ENCODE peak calls at places on chromosomes 7 and 10, in nine cellular contexts. V is chondrocyte, Y is cardiac muscle cell, U is RWPE1, Z is PC-3, R is pancreas, S is thoracic aorta, Q is foreskin fibroblast, C is fibroblast of lung. G is an unnamed sample.

GRCh38 chr10:6058677-6059475 is 3.3 kb downstream of the IL2RA start:
- DNase-seq in V (no peak), S (no peak), Y (no peak), U (no peak), Q (no peak), C (no peak), Z (no peak), R (no peak), G (no peak)

GRCh38 chr7:131583430-131583829 is 27.0 kb upstream of the PODXL start:
- DNase-seq in U (no peak), Q (no peak), Z (no peak), S (no peak), Y (no peak), C (no peak), R (no peak), V (no peak), G (no peak)

GRCh38 chr7:727104-727805 is at the start of gene PRKAR1B:
- DNase-seq in Z (peak; percentile 20), R (no peak), C (no peak), U (peak; percentile 49), Y (no peak), S (no peak), V (peak; percentile 58), Q (no peak), G (no peak)

GRCh38 chr10:11386044-11386443 is 225.4 kb downstream of the USP6NL start:
- DNase-seq in V (no peak), Z (no peak), C (no peak), Y (no peak), S (no peak), Q (no peak), U (no peak), R (no peak), G (no peak)

GRCh38 chr7:156969972-156970420 is 20.5 kb downstream of the NOM1 start:
- DNase-seq in C (no peak), S (no peak), V (no peak), Q (no peak), R (no peak), Y (no peak), Z (peak; percentile 54), U (no peak), G (no peak)

GRCh38 chr7:146902728-146903127 is 786.1 kb downstream of the CNTNAP2 start:
- DNase-seq in U (no peak), C (no peak), S (no peak), R (no peak), V (no peak), Q (no peak), Y (no peak), Z (peak; percentile 7), G (no peak)

GRCh38 chr10:32054087-32054486 is 2.1 kb downstream of the KIF5B start:
- DNase-seq in R (peak; percentile 21), Z (peak; percentile 50), Q (peak; percentile 19), U (no peak), C (peak; percentile 79), S (no peak), Y (no peak), V (no peak), G (no peak)

GRCh38 chr7:132618956-132619305 is 42.7 kb upstream of the PLXNA4 start:
- DNase-seq in Y (no peak), Z (peak; percentile 18), C (peak; percentile 80), S (no peak), V (no peak), Q (peak; percentile 23), U (peak; percentile 16), R (no peak), G (no peak)

GRCh38 chr10:46235705-46236536 is 50.9 kb upstream of the ANTXRL start:
- DNase-seq in U (no peak), S (no peak), R (no peak), Q (no peak), C (no peak), Y (no peak), Z (no peak), V (no peak), G (no peak)

GRCh38 chr10:114874827-114875541 is 53.4 kb downstream of the FHIP2A start:
- DNase-seq in U (no peak), S (no peak), Z (no peak), R (no peak), C (peak; percentile 67), Q (peak; percentile 67), Y (peak; percentile 57), V (no peak), G (no peak)

GRCh38 chr7:115410427-115410805 is 488.5 kb downstream of the MDFIC start:
- DNase-seq in Y (no peak), S (no peak), V (no peak), C (no peak), Z (no peak), U (no peak), Q (no peak), R (no peak), G (no peak)

GRCh38 chr7:128697301-128697905 is 25.3 kb downstream of the GARIN1A start:
- DNase-seq in S (no peak), R (peak; percentile 17), U (peak; percentile 44), V (no peak), Z (no peak), C (peak; percentile 73), Y (peak; percentile 61), Q (peak; percentile 47), G (peak; percentile 22)

GRCh38 chr7:31105256-31105950 is 53.3 kb downstream of the ADCYAP1R1 start:
- DNase-seq in U (no peak), Q (no peak), Y (no peak), Z (no peak), C (no peak), R (no peak), V (no peak), S (no peak), G (no peak)

GRCh38 chr10:128927821-128928220 is 539.2 kb upstream of the MGMT start:
- DNase-seq in Z (no peak), Q (no peak), R (peak; percentile 30), S (no peak), Y (no peak), C (no peak), V (no peak), U (no peak), G (no peak)

GRCh38 chr10:17476073-17476472 is 21.7 kb upstream of the ST8SIA6 start:
- DNase-seq in Y (no peak), Q (no peak), C (no peak), U (no peak), V (no peak), S (no peak), Z (no peak), R (no peak), G (no peak)

GRCh38 chr10:132539894-132540293 is 2.3 kb downstream of the INPP5A start:
- DNase-seq in V (no peak), Y (no peak), Q (peak; percentile 64), Z (peak; percentile 60), C (peak; percentile 82), U (no peak), R (no peak), S (no peak), G (no peak)

GRCh38 chr7:107077699-107078516 is 33.4 kb downstream of the PRKAR2B start:
- DNase-seq in R (no peak), C (no peak), U (no peak), S (no peak), Y (no peak), Z (no peak), V (no peak), Q (no peak), G (no peak)

GRCh38 chr7:155921804-155922506 is 109.7 kb upstream of the SHH start:
- DNase-seq in S (no peak), U (peak; percentile 68), Z (peak; percentile 88), Y (no peak), Q (no peak), C (no peak), R (peak; percentile 49), V (no peak), G (no peak)

GRCh38 chr7:1945558-1945957 is 275.5 kb downstream of the ELFN1 start:
- DNase-seq in Q (no peak), R (no peak), S (no peak), Y (no peak), C (no peak), Z (no peak), V (peak; percentile 71), U (no peak), G (no peak)

GRCh38 chr10:84214612-84215235 is 10.6 kb downstream of the LRIT2 start:
- DNase-seq in C (no peak), Y (no peak), S (no peak), Q (no peak), R (no peak), Z (peak; percentile 14), U (no peak), V (no peak), G (no peak)
- TF ChIP-seq CTCF in C (no peak), Y (peak; percentile 41), S (no peak), Q (peak; percentile 9), R (no peak), Z (peak; percentile 46), U (no peak), V (peak; percentile 47), G (no peak)

DNA sequence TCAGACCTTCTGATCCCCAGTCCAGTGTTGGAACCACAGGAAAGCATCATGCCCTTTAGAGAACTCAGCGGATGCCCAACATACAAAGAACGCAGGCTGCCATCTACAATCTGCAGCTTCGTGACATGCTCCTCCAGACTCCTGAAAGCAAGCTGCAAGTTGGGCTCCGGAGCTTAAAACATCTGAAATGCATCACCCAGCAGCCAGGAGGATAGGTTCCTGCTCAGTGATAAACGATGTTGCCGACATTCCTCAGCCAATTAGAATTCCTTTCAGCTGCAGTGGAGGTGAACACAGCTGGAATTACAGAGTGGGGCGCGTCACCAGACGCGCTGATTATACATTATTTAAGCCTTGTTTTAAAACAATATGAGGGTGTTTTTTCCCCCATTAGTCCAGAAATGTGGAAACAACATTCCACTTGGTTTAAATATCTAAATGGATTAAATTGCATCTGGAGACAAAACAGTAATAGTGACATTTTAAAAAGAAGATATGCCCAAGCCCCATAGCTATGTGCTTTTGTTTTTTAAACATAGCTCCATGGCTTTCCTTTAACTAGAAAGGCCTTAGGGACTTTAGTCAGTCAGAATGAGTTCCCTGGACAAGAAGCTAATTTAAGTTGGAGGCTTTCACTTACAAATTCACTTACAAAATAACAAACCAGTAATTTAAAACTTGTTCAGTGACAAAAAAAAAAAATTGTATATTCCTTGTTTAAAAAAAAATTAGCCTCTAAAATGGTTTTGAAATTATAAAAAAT is 6.3 kb downstream of the SMURF1 start:
- DNase-seq in R (no peak), U (no peak), C (peak; percentile 93), S (no peak), Q (peak; percentile 77), Y (peak; percentile 78), V (no peak), Z (no peak), G (no peak)
- TF ChIP-seq CTCF in R (no peak), U (no peak), C (no peak), S (no peak), Q (no peak), Y (no peak), V (peak; percentile 34), Z (no peak), G (no peak)

GRCh38 chr7:51224811-51225581 is 91.6 kb downstream of the COBL start:
- DNase-seq in Y (no peak), C (no peak), Z (peak; percentile 86), S (no peak), V (no peak), R (peak; percentile 67), U (peak; percentile 53), Q (no peak), G (no peak)
- TF ChIP-seq CTCF in Y (no peak), C (no peak), Z (peak; percentile 80), S (no peak), V (peak; percentile 36), R (peak; percentile 33), U (no peak), Q (no peak), G (no peak)

DNA sequence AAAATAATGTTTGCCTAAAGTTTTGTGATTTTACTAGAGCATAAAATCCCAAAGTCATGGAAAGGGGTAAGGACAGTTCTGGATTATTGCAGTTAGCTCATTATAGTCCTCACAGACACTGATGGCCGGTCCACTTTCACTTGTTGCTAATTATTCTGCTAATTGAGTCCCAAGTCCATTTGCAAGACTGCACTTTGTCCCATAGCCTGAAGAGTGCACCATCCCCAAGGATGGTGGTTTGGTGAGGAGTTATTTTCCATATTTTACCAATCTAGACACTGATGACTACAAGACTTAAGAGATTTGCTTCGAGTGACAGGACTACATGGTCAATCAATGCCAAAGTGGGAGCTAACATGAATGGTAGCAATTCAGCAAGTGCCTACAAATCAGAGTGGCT is 181.8 kb upstream of the CACNA2D1 start:
- DNase-seq in Q (peak; percentile 16), U (no peak), R (no peak), Y (no peak), V (no peak), S (no peak), C (no peak), Z (peak; percentile 8), G (no peak)
- TF ChIP-seq CTCF in Q (no peak), U (no peak), R (no peak), Y (no peak), V (no peak), S (no peak), C (peak; percentile 13), Z (peak; percentile 48), G (no peak)